ENCODE peak calls at places on chromosomes 6 and 20, in six cellular contexts. One of them, this sample, is unnamed.

GRCh38 chr20:61584851-61585250 is 332.8 kb downstream of the CDH4 start:
- DNase-seq in astrocyte of the spinal cord: no peak
- DNase-seq in GM06990: no peak
- DNase-seq in HTR-8/SVneo: no peak
- DNase-seq in DMS153: no peak
- DNase-seq in stimulated activated CD4-positive, alpha-beta T cell treated with anti-CD3 and anti-CD28 coated beads, Interleukin-4, amount 100 ng/mL, for 1 hour: no peak
- DNase-seq in this sample: no peak

GRCh38 chr6:43973351-43973750 is 153.9 kb downstream of the MRPL14 start:
- DNase-seq in astrocyte of the spinal cord: no peak
- DNase-seq in GM06990: no peak
- DNase-seq in HTR-8/SVneo: no peak
- DNase-seq in DMS153: no peak
- DNase-seq in stimulated activated CD4-positive, alpha-beta T cell treated with anti-CD3 and anti-CD28 coated beads, Interleukin-4, amount 100 ng/mL, for 1 hour: no peak
- DNase-seq in this sample: no peak

GRCh38 chr20:38723069-38723981 is 961 bp upstream of the SLC32A1 start:
- DNase-seq in astrocyte of the spinal cord: no peak
- DNase-seq in GM06990: peak
- DNase-seq in HTR-8/SVneo: no peak
- DNase-seq in DMS153: no peak
- DNase-seq in stimulated activated CD4-positive, alpha-beta T cell treated with anti-CD3 and anti-CD28 coated beads, Interleukin-4, amount 100 ng/mL, for 1 hour: peak
- DNase-seq in this sample: peak

GRCh38 chr20:21100590-21101452 is 5.3 kb downstream of the LINC00237 start:
- DNase-seq in astrocyte of the spinal cord: peak
- DNase-seq in GM06990: peak
- DNase-seq in HTR-8/SVneo: no peak
- DNase-seq in DMS153: peak
- DNase-seq in stimulated activated CD4-positive, alpha-beta T cell treated with anti-CD3 and anti-CD28 coated beads, Interleukin-4, amount 100 ng/mL, for 1 hour: no peak
- DNase-seq in this sample: no peak

GRCh38 chr6:71072508-71072907 is 115.6 kb upstream of the B3GAT2 start:
- DNase-seq in astrocyte of the spinal cord: peak
- DNase-seq in GM06990: no peak
- DNase-seq in HTR-8/SVneo: no peak
- DNase-seq in DMS153: no peak
- DNase-seq in stimulated activated CD4-positive, alpha-beta T cell treated with anti-CD3 and anti-CD28 coated beads, Interleukin-4, amount 100 ng/mL, for 1 hour: no peak
- DNase-seq in this sample: peak

GRCh38 chr6:157298325-157298724 is 25.0 kb downstream of the TMEM242 start:
- DNase-seq in astrocyte of the spinal cord: no peak
- DNase-seq in GM06990: no peak
- DNase-seq in HTR-8/SVneo: no peak
- DNase-seq in DMS153: no peak
- DNase-seq in stimulated activated CD4-positive, alpha-beta T cell treated with anti-CD3 and anti-CD28 coated beads, Interleukin-4, amount 100 ng/mL, for 1 hour: no peak
- DNase-seq in this sample: no peak

GRCh38 chr6:148179786-148180185 is 162.9 kb upstream of the SASH1 start:
- DNase-seq in astrocyte of the spinal cord: peak
- DNase-seq in GM06990: no peak
- DNase-seq in HTR-8/SVneo: peak
- DNase-seq in DMS153: no peak
- DNase-seq in stimulated activated CD4-positive, alpha-beta T cell treated with anti-CD3 and anti-CD28 coated beads, Interleukin-4, amount 100 ng/mL, for 1 hour: no peak
- DNase-seq in this sample: peak

GRCh38 chr6:80185492-80185891 is 79.0 kb downstream of the BCKDHB start:
- DNase-seq in astrocyte of the spinal cord: no peak
- DNase-seq in GM06990: no peak
- DNase-seq in HTR-8/SVneo: no peak
- DNase-seq in DMS153: no peak
- DNase-seq in stimulated activated CD4-positive, alpha-beta T cell treated with anti-CD3 and anti-CD28 coated beads, Interleukin-4, amount 100 ng/mL, for 1 hour: no peak
- DNase-seq in this sample: no peak

GRCh38 chr6:12973302-12973865 is 256.8 kb downstream of the PHACTR1 start:
- DNase-seq in astrocyte of the spinal cord: no peak
- DNase-seq in GM06990: no peak
- DNase-seq in HTR-8/SVneo: no peak
- DNase-seq in DMS153: no peak
- DNase-seq in stimulated activated CD4-positive, alpha-beta T cell treated with anti-CD3 and anti-CD28 coated beads, Interleukin-4, amount 100 ng/mL, for 1 hour: no peak
- DNase-seq in this sample: peak

GRCh38 chr20:49515588-49515987 is 33.1 kb upstream of the KCNB1 start:
- DNase-seq in astrocyte of the spinal cord: no peak
- DNase-seq in GM06990: no peak
- DNase-seq in HTR-8/SVneo: no peak
- DNase-seq in DMS153: peak
- DNase-seq in stimulated activated CD4-positive, alpha-beta T cell treated with anti-CD3 and anti-CD28 coated beads, Interleukin-4, amount 100 ng/mL, for 1 hour: no peak
- DNase-seq in this sample: no peak

GRCh38 chr20:33277471-33278441 is 5.3 kb upstream of the BPIFB1 start:
- DNase-seq in astrocyte of the spinal cord: no peak
- DNase-seq in GM06990: no peak
- DNase-seq in HTR-8/SVneo: no peak
- DNase-seq in DMS153: peak
- DNase-seq in stimulated activated CD4-positive, alpha-beta T cell treated with anti-CD3 and anti-CD28 coated beads, Interleukin-4, amount 100 ng/mL, for 1 hour: no peak
- DNase-seq in this sample: peak

GRCh38 chr20:5945963-5946362 is 4.4 kb downstream of the TRMT6 start:
- DNase-seq in astrocyte of the spinal cord: peak
- DNase-seq in GM06990: no peak
- DNase-seq in HTR-8/SVneo: no peak
- DNase-seq in DMS153: no peak
- DNase-seq in stimulated activated CD4-positive, alpha-beta T cell treated with anti-CD3 and anti-CD28 coated beads, Interleukin-4, amount 100 ng/mL, for 1 hour: no peak
- DNase-seq in this sample: no peak

GRCh38 chr6:43972915-43973304 is 154.3 kb downstream of the MRPL14 start:
- DNase-seq in astrocyte of the spinal cord: peak
- DNase-seq in GM06990: no peak
- DNase-seq in HTR-8/SVneo: no peak
- DNase-seq in DMS153: no peak
- DNase-seq in stimulated activated CD4-positive, alpha-beta T cell treated with anti-CD3 and anti-CD28 coated beads, Interleukin-4, amount 100 ng/mL, for 1 hour: no peak
- DNase-seq in this sample: peak

GRCh38 chr6:158686791-158687381 is 37.0 kb downstream of the SYTL3 start:
- DNase-seq in astrocyte of the spinal cord: no peak
- DNase-seq in GM06990: no peak
- DNase-seq in HTR-8/SVneo: no peak
- DNase-seq in DMS153: no peak
- DNase-seq in stimulated activated CD4-positive, alpha-beta T cell treated with anti-CD3 and anti-CD28 coated beads, Interleukin-4, amount 100 ng/mL, for 1 hour: no peak
- DNase-seq in this sample: no peak

GRCh38 chr6:107866606-107867301 is 42.6 kb upstream of the SCML4 start:
- DNase-seq in astrocyte of the spinal cord: peak
- DNase-seq in GM06990: peak
- DNase-seq in HTR-8/SVneo: peak
- DNase-seq in DMS153: no peak
- DNase-seq in stimulated activated CD4-positive, alpha-beta T cell treated with anti-CD3 and anti-CD28 coated beads, Interleukin-4, amount 100 ng/mL, for 1 hour: no peak
- DNase-seq in this sample: peak

This sample was measured in renal cortical epithelial cell.